ENCODE peak calls at places on chromosomes 12 and 14, in five cellular contexts. P is A673, N is heart left ventricle, I is cardiac muscle cell, F is sigmoid colon. M is an unnamed sample.

GRCh38 chr14:58738189-58738836 is 100.6 kb downstream of the DACT1 start:
- DNase-seq in P (no peak), N (no peak), I (peak; percentile 65), F (no peak), M (no peak)

GRCh38 chr14:92945959-92946846 is 23.3 kb downstream of the CHGA start:
- DNase-seq in P (no peak), N (peak; percentile 70), I (peak; percentile 70), F (peak; percentile 79), M (peak; percentile 84)

GRCh38 chr12:116878567-116879508 is 2.4 kb downstream of the HRK start:
- DNase-seq in P (no peak), N (no peak), I (peak; percentile 19), F (no peak), M (no peak)

GRCh38 chr14:77204457-77204796 is 22.8 kb downstream of the TMEM63C start:
- DNase-seq in P (no peak), N (no peak), I (no peak), F (no peak), M (no peak)

GRCh38 chr12:89874146-89874545 is 165.5 kb upstream of the ATP2B1 start:
- DNase-seq in P (no peak), N (no peak), I (peak; percentile 23), F (no peak), M (peak; percentile 92)

GRCh38 chr14:37546621-37547447 is 48.2 kb downstream of the FOXA1 start:
- DNase-seq in P (no peak), N (no peak), I (peak; percentile 16), F (no peak), M (no peak)

GRCh38 chr14:100871234-100872186 is 32.0 kb downstream of the RTL1 start:
- DNase-seq in P (peak; percentile 74), N (peak; percentile 20), I (no peak), F (no peak), M (no peak)

GRCh38 chr14:24441904-24442239 is 704 bp downstream of the SDR39U1 start:
- DNase-seq in P (no peak), N (no peak), I (no peak), F (no peak), M (no peak)

GRCh38 chr12:115916910-115917668 is 360.4 kb downstream of the MED13L start:
- DNase-seq in P (peak; percentile 27), N (peak; percentile 76), I (peak; percentile 53), F (peak; percentile 65), M (peak; percentile 37)

GRCh38 chr14:50344116-50344775 is 32.1 kb downstream of the DMAC2L start:
- DNase-seq in P (no peak), N (no peak), I (no peak), F (no peak), M (no peak)

GRCh38 chr12:1878695-1879094 is 39.8 kb downstream of the CACNA2D4 start:
- DNase-seq in P (no peak), N (no peak), I (no peak), F (no peak), M (no peak)

GRCh38 chr14:63295231-63295685 is 23.5 kb downstream of the GPHB5 start:
- DNase-seq in P (no peak), N (no peak), I (no peak), F (no peak), M (no peak)

GRCh38 chr12:3054993-3055711 is 22.0 kb upstream of the TSPAN9 start:
- DNase-seq in P (no peak), N (peak; percentile 8), I (peak; percentile 34), F (peak; percentile 84), M (no peak)

GRCh38 chr14:46788994-46789393 is 137.4 kb upstream of the RPL10L start:
- DNase-seq in P (no peak), N (no peak), I (no peak), F (no peak), M (no peak)

GRCh38 chr12:62957233-62957953 is 22.4 kb upstream of the PPM1H start:
- DNase-seq in P (no peak), N (no peak), I (peak; percentile 40), F (no peak), M (no peak)

DNA sequence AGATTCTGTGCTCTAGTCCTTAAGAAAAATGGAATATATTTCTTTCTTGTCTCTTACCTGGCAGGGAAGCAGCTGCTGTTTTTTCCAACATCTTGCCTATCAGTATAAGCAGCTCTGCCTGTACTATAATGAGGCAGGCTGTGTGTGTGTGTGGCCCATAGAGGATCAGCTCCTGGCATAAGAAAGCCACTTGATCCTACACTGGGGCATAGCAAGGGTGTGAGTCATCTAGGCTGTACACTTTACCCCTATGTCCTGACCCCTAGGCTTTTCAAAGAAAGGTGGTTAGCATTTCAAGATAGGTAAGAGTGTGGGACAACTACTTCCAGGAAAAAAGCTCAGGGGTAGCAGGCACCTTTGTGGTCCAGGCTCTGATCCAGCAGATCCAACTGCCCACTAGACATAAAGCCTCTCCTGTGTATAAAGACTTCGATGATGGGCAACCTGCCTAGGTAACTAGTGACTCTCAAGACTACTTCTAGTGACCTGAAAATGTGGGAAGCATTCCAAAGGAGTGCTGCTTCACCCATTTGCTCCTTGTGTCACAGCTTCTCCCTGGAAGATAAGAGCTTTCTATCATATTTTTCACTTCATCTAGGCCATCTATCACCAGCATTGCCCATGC is 4.9 kb upstream of the SENP1 start:
- DNase-seq in P (no peak), N (no peak), I (no peak), F (no peak), M (no peak)
- H3K4me1 ChIP-seq in P (no peaks in the 10 kb centered on the region), N (peaks cover 6% of the 10 kb centered on the region), I (peaks cover 9% of the 10 kb centered on the region), F (peaks cover 7% of the 10 kb centered on the region), M (peaks cover 2% of the 10 kb centered on the region)

DNA sequence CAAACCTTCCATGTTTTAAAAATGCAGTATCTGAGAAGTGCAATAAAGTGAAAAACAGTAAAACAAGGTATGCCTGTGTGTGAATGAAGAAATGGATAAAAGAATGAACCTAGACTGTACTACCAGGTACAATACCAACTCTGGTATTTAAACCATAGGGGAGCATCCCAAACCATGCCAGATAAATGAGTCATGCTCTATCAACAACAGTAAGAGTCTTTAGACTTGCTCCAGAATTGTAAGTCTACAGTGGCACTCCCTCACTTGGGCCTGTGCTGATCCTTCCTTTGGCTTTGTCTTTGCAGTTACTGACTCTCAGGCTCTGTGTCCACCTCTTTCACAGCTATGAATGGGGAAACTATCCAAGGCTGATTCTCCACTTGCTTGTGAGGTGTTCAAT is 38.1 kb downstream of the BBS10 start:
- DNase-seq in P (no peak), N (no peak), I (peak; percentile 27), F (no peak), M (no peak)
- H3K4me1 ChIP-seq in P (no peaks in the 10 kb centered on the region), N (no peaks in the 10 kb centered on the region), I (no peaks in the 10 kb centered on the region), F (no peaks in the 10 kb centered on the region), M (no peaks in the 10 kb centered on the region)

GRCh38 chr12:29713729-29714128 is 70.0 kb downstream of the TMTC1 start:
- DNase-seq in P (no peak), N (no peak), I (no peak), F (no peak), M (peak; percentile 60)
- H3K4me1 ChIP-seq in P (no peaks in the 10 kb centered on the region), N (peaks cover 15% of the 10 kb centered on the region), I (peaks cover 8% of the 10 kb centered on the region), F (peaks cover 30% of the 10 kb centered on the region), M (peaks cover 54% of the 10 kb centered on the region)

GRCh38 chr14:95520346-95520745 is 3.9 kb upstream of the SYNE3 start:
- DNase-seq in P (no peak), N (no peak), I (no peak), F (no peak), M (no peak)

GRCh38 chr14:95522116-95522515 is 5.7 kb upstream of the SYNE3 start:
- DNase-seq in P (no peak), N (no peak), I (no peak), F (no peak), M (no peak)

GRCh38 chr14:95518045-95518751 is 1.7 kb upstream of the SYNE3 start:
- DNase-seq in P (no peak), N (no peak), I (peak; percentile 74), F (no peak), M (no peak)

GRCh38 chr14:95521001-95521400 is 4.6 kb upstream of the SYNE3 start:
- DNase-seq in P (no peak), N (no peak), I (no peak), F (no peak), M (no peak)

DNA sequence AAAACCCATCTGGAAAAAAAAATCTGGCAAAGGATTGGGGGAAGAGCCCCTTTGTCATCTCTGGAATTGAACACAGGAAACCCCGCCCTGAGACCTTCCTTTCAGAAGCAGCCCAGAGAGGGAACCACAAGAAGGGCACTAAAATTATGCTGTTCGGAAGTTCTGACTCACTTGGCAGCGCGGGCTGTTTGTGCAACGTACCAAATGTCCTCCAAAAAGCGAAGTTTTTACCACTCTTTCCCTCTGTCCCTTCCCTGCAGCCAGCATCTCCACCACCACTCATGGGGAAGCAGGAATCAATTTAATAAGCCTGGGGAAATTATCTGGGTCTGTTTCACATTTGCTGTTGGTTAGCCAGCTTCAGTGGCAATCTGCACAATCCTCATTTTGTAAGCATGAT is 3.2 kb upstream of the SYNE3 start:
- DNase-seq in P (peak; percentile 88), N (peak; percentile 78), I (peak; percentile 86), F (peak; percentile 90), M (no peak)
- H3K4me1 ChIP-seq in P (peaks cover 83% of the 10 kb centered on the region), N (peaks cover 48% of the 10 kb centered on the region), I (peaks cover 17% of the 10 kb centered on the region), F (peaks cover 38% of the 10 kb centered on the region), M (peaks cover 8% of the 10 kb centered on the region)

DNA sequence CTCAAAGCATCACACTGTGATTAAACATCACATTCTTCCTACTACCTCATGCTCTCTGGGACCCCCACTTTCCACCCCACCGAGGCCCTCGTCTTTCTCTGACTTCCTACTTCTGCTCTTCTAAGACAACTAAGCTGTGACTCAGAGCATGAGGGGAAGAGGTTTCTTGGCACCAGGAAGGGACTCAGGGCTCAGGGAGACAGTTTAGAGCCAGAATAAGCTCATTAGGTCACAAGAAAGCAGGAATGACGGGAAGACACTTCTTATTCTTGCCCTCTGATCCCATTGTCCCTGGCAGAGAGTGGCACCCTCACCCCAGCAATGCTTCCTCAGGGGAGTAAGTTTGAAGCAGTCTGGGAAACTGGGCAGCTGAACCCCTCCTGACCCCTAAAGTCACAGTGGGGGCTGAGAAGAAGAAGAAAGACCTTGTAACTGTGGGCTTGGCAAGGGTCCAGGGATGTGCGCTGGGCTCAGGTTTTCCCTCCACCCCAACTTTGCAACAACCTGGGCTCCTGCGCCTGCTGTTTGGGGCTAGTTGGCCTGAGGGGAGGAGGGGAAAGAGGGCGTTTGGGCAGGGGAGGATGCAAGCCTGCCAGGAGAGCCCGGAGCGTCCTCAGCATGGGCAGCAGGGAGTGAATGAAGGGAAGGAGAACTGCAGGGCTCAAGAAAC is 64.6 kb upstream of the ACTN1 start:
- DNase-seq in P (no peak), N (no peak), I (peak; percentile 78), F (peak; percentile 79), M (peak; percentile 21)
- H3K4me1 ChIP-seq in P (peaks cover 10% of the 10 kb centered on the region), N (peaks cover 44% of the 10 kb centered on the region), I (peaks cover 11% of the 10 kb centered on the region), F (peaks cover 63% of the 10 kb centered on the region), M (peaks cover 55% of the 10 kb centered on the region)

GRCh38 chr12:11745112-11745511 is 95.6 kb downstream of the ETV6 start:
- DNase-seq in P (no peak), N (no peak), I (no peak), F (no peak), M (no peak)

GRCh38 chr12:11746024-11746771 is 96.7 kb downstream of the ETV6 start:
- DNase-seq in P (no peak), N (no peak), I (peak; percentile 83), F (no peak), M (no peak)

GRCh38 chr12:11749943-11750690 is 100.6 kb downstream of the ETV6 start:
- DNase-seq in P (no peak), N (no peak), I (no peak), F (no peak), M (no peak)

GRCh38 chr12:11746940-11747716 is 97.7 kb downstream of the ETV6 start:
- DNase-seq in P (no peak), N (no peak), I (no peak), F (no peak), M (no peak)

DNA sequence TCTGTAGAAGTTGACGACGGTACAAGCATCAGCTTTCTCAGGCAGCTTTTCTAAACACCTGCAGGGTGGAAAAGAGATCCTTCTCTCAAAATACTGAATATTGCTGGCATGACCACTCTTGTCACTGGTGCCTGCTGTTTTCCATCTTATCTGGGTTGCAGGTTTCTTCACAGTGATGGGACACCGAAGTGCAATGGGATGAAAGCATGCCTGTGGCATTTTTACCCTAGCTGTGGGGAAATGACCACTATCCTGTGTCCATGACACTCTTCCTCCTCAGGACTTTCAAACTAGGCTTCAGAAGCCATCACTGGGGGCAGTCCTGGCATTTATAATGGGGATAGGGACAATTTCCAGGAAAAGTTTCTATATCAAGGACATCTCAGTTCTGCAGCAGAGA is 98.5 kb downstream of the ETV6 start:
- DNase-seq in P (no peak), N (no peak), I (no peak), F (no peak), M (no peak)
- H3K4me1 ChIP-seq in P (peaks cover 24% of the 10 kb centered on the region), N (peaks cover 5% of the 10 kb centered on the region), I (peaks cover 5% of the 10 kb centered on the region), F (peaks cover 84% of the 10 kb centered on the region), M (no peaks in the 10 kb centered on the region)